ENCODE peak calls at places on chromosome 20, in eight cellular contexts. W is CD8-positive, alpha-beta T cell; Y is brain microvascular endothelial cell; T is adrenal gland; D is body of pancreas; H is hepatocyte; G is psoas muscle; C is RWPE2. N is an unnamed sample.

GRCh38 chr20:42308980-42309524 is 690.9 kb upstream of the CHD6 start:
- DNase-seq in T (no peak), H (no peak), C (no peak), G (no peak), Y (no peak), D (no peak), W (no peak), N (no peak)

GRCh38 chr20:16284385-16285100 is 288.7 kb downstream of the KIF16B start:
- DNase-seq in T (no peak), W (no peak), H (no peak), C (no peak), D (no peak), Y (no peak), G (no peak), N (no peak)

GRCh38 chr20:47350691-47351545 is 5.6 kb downstream of the ZMYND8 start:
- DNase-seq in C (no peak), T (no peak), Y (no peak), G (no peak), D (no peak), W (no peak), H (no peak), N (no peak)

GRCh38 chr20:25014816-25015215 is 22.3 kb upstream of the APMAP start:
- DNase-seq in G (no peak), D (peak), W (no peak), H (no peak), C (peak), T (no peak), Y (no peak), N (no peak)

GRCh38 chr20:48360338-48360698 is 467.5 kb downstream of the PREX1 start:
- DNase-seq in Y (no peak), G (no peak), H (no peak), D (no peak), W (no peak), T (no peak), C (no peak), N (no peak)

GRCh38 chr20:43442310-43442880 is 15.3 kb upstream of the SRSF6 start:
- DNase-seq in T (no peak), G (no peak), Y (no peak), C (peak), W (no peak), H (peak), D (no peak), N (no peak)

GRCh38 chr20:58891686-58892125 is 39.2 kb downstream of the GNAS start:
- DNase-seq in W (no peak), T (peak), H (peak), D (peak), G (peak), Y (no peak), C (no peak), N (no peak)

GRCh38 chr20:45456632-45457031 is 12.9 kb upstream of the WFDC2 start:
- DNase-seq in Y (no peak), W (no peak), D (peak), G (no peak), T (no peak), H (peak), C (no peak), N (peak)

GRCh38 chr20:62811320-62811719 is 5.5 kb upstream of the COL9A3 start:
- DNase-seq in W (no peak), Y (no peak), D (no peak), T (no peak), G (no peak), H (no peak), C (peak), N (no peak)

GRCh38 chr20:36670665-36671357 is 24.8 kb upstream of the SLA2 start:
- DNase-seq in D (no peak), G (no peak), Y (no peak), T (no peak), W (no peak), H (peak), C (no peak), N (no peak)

GRCh38 chr20:64160118-64160517 is 4.1 kb upstream of the MYT1 start:
- DNase-seq in C (peak), D (no peak), H (no peak), T (no peak), Y (no peak), G (no peak), W (no peak), N (no peak)

GRCh38 chr20:20362774-20363435 is 5.0 kb upstream of the INSM1 start:
- DNase-seq in H (peak), C (no peak), G (no peak), W (no peak), T (no peak), Y (no peak), D (no peak), N (no peak)

GRCh38 chr20:51142448-51142847 is 119.5 kb upstream of the KCNG1 start:
- DNase-seq in W (no peak), H (no peak), T (no peak), G (no peak), C (no peak), Y (no peak), D (no peak), N (no peak)

GRCh38 chr20:50274570-50275430 is 84.2 kb downstream of the CEBPB start:
- DNase-seq in G (peak), Y (no peak), W (no peak), D (peak), H (no peak), T (peak), C (peak), N (peak)

GRCh38 chr20:6590891-6591679 is 176.4 kb upstream of the BMP2 start:
- DNase-seq in Y (peak), H (no peak), D (no peak), W (no peak), T (no peak), G (no peak), C (peak), N (no peak)

DNA sequence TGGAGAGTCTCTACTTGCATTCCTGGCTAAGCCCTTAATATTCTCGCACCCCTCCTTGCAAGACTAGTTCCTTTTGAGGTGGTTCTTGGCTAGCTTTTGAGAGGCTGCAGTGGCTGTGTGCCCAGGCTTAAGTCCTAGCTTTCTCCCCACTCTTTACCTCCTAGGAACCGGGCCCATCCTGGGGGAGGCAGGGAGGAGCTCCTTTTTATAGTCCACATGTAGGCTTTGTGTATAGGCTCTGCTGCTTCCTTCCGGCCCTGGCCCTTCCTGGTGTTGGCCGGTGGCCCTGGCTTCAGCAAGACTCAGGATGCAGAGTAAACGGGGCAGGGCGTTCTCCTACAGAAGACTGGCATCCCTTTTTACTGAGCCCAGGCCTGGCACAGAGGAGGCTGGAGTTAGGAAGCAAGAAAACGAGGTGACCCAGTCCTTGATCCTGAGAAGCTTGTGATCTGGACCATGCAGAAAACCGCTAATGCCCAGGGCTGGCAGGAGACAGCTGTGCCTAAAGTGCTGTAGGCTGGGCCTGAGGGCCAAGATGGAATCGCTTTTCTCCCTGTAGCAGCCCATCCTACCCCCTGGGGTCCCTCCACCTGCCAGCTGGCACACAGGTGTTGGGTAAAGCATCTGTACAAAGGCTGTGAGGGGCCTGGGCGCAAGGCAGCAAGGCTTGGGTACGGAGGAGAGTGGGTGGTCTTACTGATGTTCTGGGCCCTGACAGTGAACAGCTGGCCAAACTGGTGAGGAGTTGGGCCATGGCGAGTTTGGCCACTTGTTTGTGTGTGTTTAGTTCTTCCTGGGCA is 8.7 kb downstream of the PLCG1 start:
- DNase-seq in D (no peak), Y (no peak), W (no peak), T (no peak), H (no peak), G (peak), C (no peak), N (peak)
- H3K27ac ChIP-seq in D (no peak), Y (no peak), W (peak), T (no peak), H (no peak), G (peak), C (no peak), N (peak)

DNA sequence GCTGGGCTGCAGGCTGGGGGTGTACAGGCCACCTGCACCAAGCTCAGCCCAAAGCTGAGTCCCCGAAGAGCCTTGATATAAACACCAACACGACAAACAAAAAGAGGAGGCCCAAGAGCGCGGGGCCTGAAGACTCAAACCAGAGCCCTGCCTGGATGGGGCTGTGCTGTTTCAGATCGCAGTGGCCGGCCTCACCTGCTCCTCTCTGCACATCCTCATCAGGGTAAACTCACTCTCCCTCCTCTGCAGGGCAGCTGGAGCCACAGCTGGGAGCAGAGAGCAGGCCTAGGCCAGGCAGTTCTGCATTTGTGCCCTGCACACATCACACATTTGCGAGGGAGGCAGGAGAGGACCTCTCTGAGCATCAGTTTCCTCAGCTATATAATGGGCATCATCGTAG is 3.7 kb upstream of the RBM38 start:
- DNase-seq in W (no peak), G (peak), H (no peak), C (peak), Y (no peak), D (no peak), T (no peak), N (no peak)
- H3K27ac ChIP-seq in W (no peak), G (no peak), H (no peak), C (no peak), Y (no peak), D (no peak), T (no peak), N (no peak)

DNA sequence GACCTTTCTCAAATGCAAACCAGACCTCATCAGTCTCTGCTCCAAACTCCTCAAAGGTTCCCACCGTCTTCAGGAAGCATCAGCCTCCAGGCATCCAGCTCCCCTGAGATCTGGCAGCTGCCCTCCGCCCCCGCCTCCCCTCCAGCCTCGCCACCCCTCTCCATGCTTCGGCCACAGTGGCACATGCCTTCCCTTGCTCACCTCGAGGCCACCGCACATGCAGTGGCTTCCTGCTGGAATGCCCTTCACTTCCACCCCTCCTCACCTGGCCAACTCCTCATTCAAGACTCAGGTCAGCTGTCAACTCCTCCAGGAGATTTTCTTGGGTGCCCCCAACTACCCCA is 13.4 kb downstream of the KIAA1755 start:
- DNase-seq in G (no peak), C (peak), D (no peak), H (no peak), W (no peak), T (no peak), Y (no peak), N (no peak)
- H3K27ac ChIP-seq in G (no peak), C (no peak), D (no peak), H (no peak), W (no peak), T (no peak), Y (peak), N (no peak)

GRCh38 chr20:57269148-57269984 is 2.9 kb upstream of the BMP7 start:
- DNase-seq in H (no peak), G (no peak), T (no peak), C (no peak), W (no peak), D (no peak), Y (no peak), N (no peak)

GRCh38 chr20:57267158-57267821 is 849 bp upstream of the BMP7 start:
- DNase-seq in T (no peak), Y (no peak), C (no peak), G (no peak), W (no peak), D (no peak), H (no peak), N (no peak)

GRCh38 chr20:57266251-57267157 is at the start of gene BMP7:
- DNase-seq in Y (no peak), H (peak), C (no peak), G (no peak), D (no peak), W (no peak), T (no peak), N (no peak)

GRCh38 chr20:57270204-57270937 is 3.9 kb upstream of the BMP7 start:
- DNase-seq in W (no peak), C (no peak), D (no peak), G (no peak), T (no peak), Y (no peak), H (no peak), N (no peak)

DNA sequence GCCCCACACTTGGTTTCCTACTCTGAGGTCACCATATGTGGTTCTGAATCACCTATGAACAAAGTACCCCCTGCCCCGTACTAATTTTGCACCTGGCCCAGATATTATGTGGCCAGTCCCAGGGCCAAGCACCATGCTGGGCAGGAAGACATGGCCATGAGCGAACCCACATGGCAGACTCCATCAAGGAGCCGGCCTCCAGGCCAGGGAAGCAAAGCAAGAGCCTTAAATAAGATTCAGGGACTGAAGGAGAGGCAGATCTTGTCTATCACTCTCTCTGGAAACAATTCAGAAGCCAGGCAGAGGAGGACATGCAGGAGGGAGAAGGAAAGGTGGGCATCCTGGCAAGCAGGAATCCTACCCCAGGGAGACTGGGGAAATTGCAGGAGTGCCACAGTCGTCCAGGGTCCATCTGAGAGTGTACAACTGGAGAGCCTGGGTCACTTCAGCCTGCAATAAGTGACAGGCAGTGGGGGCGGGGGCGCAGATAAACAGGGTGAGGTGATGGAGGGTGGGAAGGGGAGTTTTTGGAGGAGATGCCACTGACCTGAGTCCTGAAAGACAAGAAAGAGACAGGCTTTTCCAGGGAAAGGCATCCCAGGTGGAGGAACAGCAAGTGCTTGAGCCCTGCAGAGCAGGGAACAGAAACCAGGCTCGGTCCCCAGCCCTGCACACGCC is 2.1 kb upstream of the BMP7 start:
- DNase-seq in W (no peak), T (no peak), G (no peak), H (no peak), D (no peak), C (no peak), Y (no peak), N (no peak)
- H3K27ac ChIP-seq in W (no peak), T (no peak), G (no peak), H (no peak), D (no peak), C (no peak), Y (no peak), N (no peak)

N was measured in lung.